ENCODE peak calls at places on chromosomes 3 and 15, in nine cellular contexts. D is psoas muscle; W is astrocyte; V is CD8-positive, alpha-beta T cell; F is suprapubic skin; N is heart left ventricle; X is tibial artery; B is IMR-90; C is lung. Q is an unnamed sample.

GRCh38 chr3:51706788-51707731 is at the start of gene GRM2:
- DNase-seq in D (peak; percentile 79), W (peak; percentile 77), V (peak; percentile 34), F (peak; percentile 82), N (peak; percentile 88), X (peak; percentile 57), B (peak; percentile 83), C (peak; percentile 74), Q (peak; percentile 62)

GRCh38 chr3:149657458-149657795 is 398 bp downstream of the WWTR1 start:
- DNase-seq in D (peak; percentile 78), W (peak; percentile 42), V (no peak), F (peak; percentile 81), N (peak; percentile 82), X (peak; percentile 72), B (peak; percentile 59), C (peak; percentile 44), Q (peak; percentile 30)

GRCh38 chr15:82624008-82624407 is 23.2 kb downstream of the CPEB1 start:
- DNase-seq in D (no peak), W (peak; percentile 45), V (no peak), F (no peak), N (no peak), X (no peak), B (no peak), C (no peak), Q (no peak)

GRCh38 chr3:195767792-195768191 is 43.9 kb downstream of the MUC4 start:
- DNase-seq in D (no peak), W (no peak), V (no peak), F (no peak), N (no peak), X (no peak), B (no peak), C (no peak), Q (no peak)

GRCh38 chr15:42921049-42921731 is 612 bp upstream of the TTBK2 start:
- DNase-seq in D (peak; percentile 66), W (peak; percentile 12), V (peak; percentile 48), F (no peak), N (peak; percentile 64), X (peak; percentile 40), B (peak; percentile 8), C (peak; percentile 34), Q (peak; percentile 46)

GRCh38 chr3:168990111-168990510 is 673.4 kb downstream of the MECOM start:
- DNase-seq in D (no peak), W (no peak), V (no peak), F (no peak), N (no peak), X (no peak), B (peak; percentile 49), C (no peak), Q (no peak)

GRCh38 chr3:57228734-57229505 is 1.4 kb downstream of the APPL1 start:
- DNase-seq in D (no peak), W (peak; percentile 80), V (no peak), F (no peak), N (no peak), X (no peak), B (peak; percentile 82), C (no peak), Q (peak; percentile 28)

GRCh38 chr3:55812403-55813013 is 325.4 kb upstream of the WNT5A start:
- DNase-seq in D (no peak), W (no peak), V (no peak), F (no peak), N (no peak), X (no peak), B (no peak), C (no peak), Q (no peak)

GRCh38 chr15:84840741-84841429 is 23.7 kb downstream of the ALPK3 start:
- DNase-seq in D (peak; percentile 93), W (peak; percentile 57), V (no peak), F (no peak), N (peak; percentile 77), X (peak; percentile 79), B (peak; percentile 32), C (peak; percentile 70), Q (peak; percentile 58)

GRCh38 chr3:42547401-42547945 is 34.3 kb downstream of the SEC22C start:
- DNase-seq in D (peak; percentile 81), W (peak; percentile 17), V (peak; percentile 56), F (peak; percentile 88), N (peak; percentile 82), X (peak; percentile 63), B (peak; percentile 44), C (peak; percentile 74), Q (peak; percentile 72)

GRCh38 chr3:159236306-159236705 is 434.5 kb downstream of the MFSD1 start:
- DNase-seq in D (no peak), W (peak; percentile 24), V (no peak), F (no peak), N (no peak), X (no peak), B (no peak), C (no peak), Q (no peak)

GRCh38 chr3:192899540-192899982 is 18.1 kb downstream of the MB21D2 start:
- DNase-seq in D (no peak), W (peak; percentile 91), V (no peak), F (no peak), N (no peak), X (no peak), B (peak; percentile 91), C (no peak), Q (no peak)

GRCh38 chr3:158486200-158486599 is 84.8 kb upstream of the MLF1 start:
- DNase-seq in D (no peak), W (no peak), V (no peak), F (no peak), N (no peak), X (no peak), B (no peak), C (no peak), Q (no peak)

GRCh38 chr3:134381836-134382442 is 7.7 kb upstream of the AMOTL2 start:
- DNase-seq in D (no peak), W (no peak), V (no peak), F (peak; percentile 87), N (no peak), X (no peak), B (no peak), C (peak; percentile 90), Q (peak; percentile 93)

GRCh38 chr3:168030488-168031054 is 65.2 kb downstream of the GOLIM4 start:
- DNase-seq in D (no peak), W (no peak), V (no peak), F (no peak), N (no peak), X (no peak), B (no peak), C (no peak), Q (no peak)

GRCh38 chr3:173529062-173529711 is 131.6 kb downstream of the NLGN1 start:
- DNase-seq in D (no peak), W (peak; percentile 6), V (no peak), F (no peak), N (no peak), X (no peak), B (peak; percentile 4), C (no peak), Q (no peak)

DNA sequence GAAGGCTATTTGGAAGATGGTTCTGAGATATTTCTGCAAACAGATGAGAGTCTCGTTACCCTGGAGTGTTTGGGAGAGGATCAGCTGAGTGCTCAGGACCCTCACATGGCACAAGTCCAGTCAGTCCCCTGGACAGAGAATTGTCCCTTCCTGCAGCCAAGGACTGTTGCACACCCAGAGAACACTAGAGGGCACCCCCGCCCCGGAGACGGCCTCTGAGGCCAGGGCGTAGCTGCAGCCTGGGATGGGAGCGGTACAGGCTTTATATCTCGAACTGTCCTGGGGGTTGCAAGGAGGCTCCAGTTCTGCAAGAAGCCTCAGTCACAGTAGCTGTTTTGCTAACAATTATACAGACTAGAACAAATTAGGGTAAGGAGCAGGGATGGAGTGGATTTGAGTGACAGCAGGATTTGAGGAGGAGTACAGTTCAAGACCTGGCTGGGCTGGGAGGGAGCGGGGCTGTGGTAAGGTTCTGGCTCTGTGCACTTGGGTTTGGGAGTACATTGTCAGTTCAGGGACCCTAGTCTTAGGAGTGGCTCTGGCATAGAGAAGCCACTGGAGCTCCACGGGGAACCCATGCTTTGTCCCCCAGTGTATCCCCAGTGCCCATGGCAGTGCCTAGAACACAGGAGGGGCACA is 67.6 kb upstream of the HACD2 start:
- DNase-seq in D (peak; percentile 87), W (peak; percentile 34), V (no peak), F (peak; percentile 89), N (peak; percentile 88), X (peak; percentile 83), B (peak; percentile 61), C (peak; percentile 83), Q (peak; percentile 88)
- H3K36me3 ChIP-seq in D (no peaks in the 10 kb centered on the region), W (peaks cover 23% of the 10 kb centered on the region), V (no peaks in the 10 kb centered on the region), F (peaks cover 6% of the 10 kb centered on the region), N (no peaks in the 10 kb centered on the region), X (peaks cover 78% of the 10 kb centered on the region), B (peaks cover 78% of the 10 kb centered on the region), C (no peaks in the 10 kb centered on the region), Q (no peaks in the 10 kb centered on the region)

DNA sequence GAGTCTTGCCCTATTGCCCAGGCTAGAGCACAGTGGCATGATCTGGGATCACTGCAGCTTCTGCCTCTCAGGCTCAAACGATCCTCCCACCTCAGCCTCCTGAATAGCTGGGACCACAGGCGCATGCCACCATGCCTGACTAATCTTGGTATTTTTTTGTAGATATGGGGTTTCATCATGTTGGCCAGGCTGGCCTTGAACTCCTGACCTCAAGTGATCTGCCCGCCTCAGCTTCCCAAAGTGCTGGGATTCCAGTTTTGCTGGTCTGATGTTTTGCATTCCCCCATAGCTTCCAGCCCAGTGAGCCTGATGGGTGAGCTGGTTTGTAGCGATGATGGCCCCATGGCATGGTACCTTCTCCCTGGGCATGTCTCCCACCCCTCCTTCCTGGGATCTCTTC is 4.7 kb upstream of the MESP1 start:
- DNase-seq in D (no peak), W (no peak), V (no peak), F (no peak), N (no peak), X (no peak), B (no peak), C (no peak), Q (no peak)
- H3K36me3 ChIP-seq in D (no peaks in the 10 kb centered on the region), W (no peaks in the 10 kb centered on the region), V (no peaks in the 10 kb centered on the region), F (no peaks in the 10 kb centered on the region), N (no peaks in the 10 kb centered on the region), X (no peaks in the 10 kb centered on the region), B (no peaks in the 10 kb centered on the region), C (no peaks in the 10 kb centered on the region), Q (no peaks in the 10 kb centered on the region)

DNA sequence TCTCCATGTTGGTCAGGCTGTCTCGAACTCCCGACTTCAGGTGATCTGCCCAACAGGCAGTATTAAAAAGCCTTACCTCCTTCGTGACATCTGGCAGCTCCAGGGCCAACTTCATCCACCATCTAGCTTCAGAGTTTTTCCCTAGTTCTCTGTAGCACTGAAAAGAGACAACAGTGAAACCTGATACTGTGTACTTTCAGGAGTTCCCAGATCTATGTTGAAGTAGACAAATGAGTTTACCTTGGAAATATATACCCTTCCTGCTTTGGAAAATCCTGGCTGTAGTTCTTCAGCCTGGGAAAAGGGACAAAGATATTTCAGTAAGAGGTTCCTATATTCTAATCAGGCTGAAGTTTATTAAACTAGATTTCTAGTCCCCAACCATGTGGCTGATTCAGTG is 18.0 kb downstream of the RMDN3 start:
- DNase-seq in D (no peak), W (no peak), V (no peak), F (no peak), N (no peak), X (no peak), B (peak; percentile 13), C (no peak), Q (no peak)
- H3K36me3 ChIP-seq in D (peaks cover 82% of the 10 kb centered on the region), W (peaks cover 42% of the 10 kb centered on the region), V (peaks cover 15% of the 10 kb centered on the region), F (peaks cover 96% of the 10 kb centered on the region), N (no peaks in the 10 kb centered on the region), X (peaks cover 93% of the 10 kb centered on the region), B (peaks cover 23% of the 10 kb centered on the region), C (peaks cover 34% of the 10 kb centered on the region), Q (no peaks in the 10 kb centered on the region)

DNA sequence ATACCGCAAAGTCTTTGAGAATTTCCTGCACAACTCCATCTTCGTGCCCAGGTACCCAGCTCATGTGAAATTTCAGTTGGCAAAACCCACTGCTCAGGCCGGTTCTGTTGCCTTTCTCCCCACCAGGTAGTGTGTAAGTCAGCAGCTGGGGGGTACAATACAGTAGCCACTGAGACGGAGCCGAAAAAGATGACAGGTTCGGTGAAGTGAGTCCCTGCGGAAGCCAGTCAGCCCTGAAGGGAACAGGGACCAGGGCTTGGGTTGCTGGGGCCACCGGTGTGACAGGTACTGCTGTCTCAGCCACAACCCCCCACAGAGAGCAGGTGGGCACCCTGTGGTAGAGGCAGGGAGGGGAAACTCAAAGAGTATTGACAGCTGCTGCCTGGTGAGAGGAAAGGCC is 90.8 kb downstream of the PGPEP1L start:
- DNase-seq in D (no peak), W (no peak), V (no peak), F (no peak), N (no peak), X (no peak), B (no peak), C (no peak), Q (no peak)
- H3K36me3 ChIP-seq in D (peaks cover 65% of the 10 kb centered on the region), W (peaks cover 62% of the 10 kb centered on the region), V (peaks cover 26% of the 10 kb centered on the region), F (peaks cover 69% of the 10 kb centered on the region), N (no peaks in the 10 kb centered on the region), X (peaks cover 87% of the 10 kb centered on the region), B (peaks cover 64% of the 10 kb centered on the region), C (peaks cover 22% of the 10 kb centered on the region), Q (peaks cover 4% of the 10 kb centered on the region)